ENCODE peak calls at places on chromosomes 2 and 18, in ten cellular contexts. D is mesenchymal stem cell, E is neural crest cell, T is A549, G is psoas muscle, B is glomerular endothelial cell, W is body of pancreas, P is MV-4-11, S is C1 segment of cervical spinal cord, O is T-helper 9 cell. K is an unnamed sample.

GRCh38 chr2:68835636-68836035 is 35.6 kb downstream of the BMP10 start:
- DNase-seq in D (no peak), S (no peak), B (no peak), E (no peak), O (no peak), P (peak; percentile 62), G (no peak), T (no peak), W (no peak), K (no peak)

GRCh38 chr2:151638188-151638933 is 95.9 kb downstream of the NEB start:
- DNase-seq in E (no peak), P (no peak), T (peak; percentile 16), W (no peak), S (no peak), D (peak; percentile 13), O (peak; percentile 1), G (no peak), B (no peak), K (no peak)

GRCh38 chr18:58451115-58451971 is 177.5 kb downstream of the ALPK2 start:
- DNase-seq in W (no peak), G (no peak), E (no peak), D (no peak), P (no peak), O (no peak), B (no peak), S (no peak), T (no peak), K (no peak)

GRCh38 chr2:42754021-42754775 is 9.7 kb downstream of the OXER1 start:
- DNase-seq in W (peak; percentile 51), B (no peak), E (no peak), D (no peak), S (no peak), P (no peak), O (no peak), T (no peak), G (peak; percentile 93), K (no peak)

GRCh38 chr2:162706770-162707169 is 131.8 kb downstream of the KCNH7 start:
- DNase-seq in W (no peak), G (no peak), D (no peak), T (no peak), S (no peak), O (no peak), B (no peak), E (no peak), P (no peak), K (no peak)

GRCh38 chr2:46999857-47000678 is 84.5 kb upstream of the MCFD2 start:
- DNase-seq in G (no peak), B (no peak), D (no peak), S (no peak), E (no peak), P (no peak), O (no peak), W (no peak), T (no peak), K (no peak)

GRCh38 chr2:14656146-14656545 is 23.6 kb downstream of the LRATD1 start:
- DNase-seq in T (no peak), G (no peak), W (no peak), P (no peak), O (no peak), D (no peak), B (no peak), S (no peak), E (no peak), K (no peak)

GRCh38 chr2:105749583-105750399 is 5.1 kb downstream of the NCK2 start:
- DNase-seq in P (peak; percentile 65), B (no peak), G (peak; percentile 63), E (no peak), O (no peak), D (peak; percentile 86), T (no peak), S (no peak), W (no peak), K (peak; percentile 6)

GRCh38 chr2:157413342-157414035 is 30.4 kb downstream of the CYTIP start:
- DNase-seq in P (peak; percentile 50), E (no peak), D (no peak), T (no peak), S (no peak), B (no peak), G (no peak), O (peak; percentile 21), W (no peak), K (no peak)

GRCh38 chr18:12028674-12029073 is 47.4 kb downstream of the IMPA2 start:
- DNase-seq in G (no peak), W (no peak), T (no peak), E (no peak), D (no peak), B (no peak), O (no peak), P (no peak), S (no peak), K (no peak)

GRCh38 chr2:67311536-67311935 is 85.6 kb upstream of the ETAA1 start:
- DNase-seq in P (no peak), G (no peak), E (no peak), O (no peak), W (no peak), D (peak; percentile 74), B (no peak), T (no peak), S (no peak), K (no peak)

GRCh38 chr2:98647636-98648035 is 39.2 kb downstream of the UNC50 start:
- DNase-seq in D (no peak), W (no peak), S (no peak), T (no peak), E (no peak), G (no peak), O (no peak), P (no peak), B (no peak), K (no peak)

GRCh38 chr2:217471329-217471728 is 531.5 kb downstream of the TNS1 start:
- DNase-seq in P (no peak), G (no peak), E (no peak), D (no peak), B (no peak), O (no peak), T (no peak), W (no peak), S (no peak), K (no peak)

GRCh38 chr2:163990088-163990487 is 254.3 kb upstream of the FIGN start:
- DNase-seq in D (no peak), S (no peak), O (no peak), T (no peak), W (no peak), E (no peak), G (no peak), P (no peak), B (no peak), K (no peak)

GRCh38 chr18:2935438-2936192 is 77.3 kb downstream of the LPIN2 start:
- DNase-seq in T (no peak), O (no peak), W (no peak), B (no peak), S (no peak), G (no peak), P (no peak), D (no peak), E (no peak), K (no peak)

GRCh38 chr2:151395509-151396374 is 14.0 kb upstream of the RIF1 start:
- DNase-seq in P (no peak), B (no peak), E (no peak), D (no peak), S (no peak), G (no peak), T (peak; percentile 16), W (no peak), O (no peak), K (no peak)

GRCh38 chr2:25589676-25590205 is 83.6 kb downstream of the DTNB start:
- DNase-seq in O (no peak), S (no peak), E (no peak), T (no peak), W (no peak), B (no peak), G (no peak), D (no peak), P (no peak), K (no peak)

GRCh38 chr2:163778045-163778753 is 42.4 kb upstream of the FIGN start:
- DNase-seq in O (no peak), W (no peak), B (peak; percentile 73), S (no peak), D (peak; percentile 50), P (no peak), E (no peak), T (peak; percentile 82), G (no peak), K (no peak)

GRCh38 chr2:141611143-141611571 is 519.7 kb downstream of the LRP1B start:
- DNase-seq in W (no peak), P (no peak), O (no peak), S (no peak), D (peak; percentile 57), B (peak; percentile 50), T (no peak), E (no peak), G (no peak), K (no peak)

GRCh38 chr18:73679941-73680700 is 467.5 kb downstream of the FBXO15 start:
- DNase-seq in E (no peak), B (no peak), D (no peak), W (no peak), P (no peak), G (no peak), T (no peak), O (no peak), S (no peak), K (no peak)

GRCh38 chr2:7765236-7765635 is 848.0 kb downstream of the RNF144A start:
- DNase-seq in B (no peak), T (no peak), E (no peak), W (no peak), S (no peak), G (no peak), P (no peak), D (no peak), O (no peak), K (no peak)

GRCh38 chr2:106269591-106270291 is 75.6 kb upstream of the UXS1 start:
- DNase-seq in W (peak; percentile 88), P (peak; percentile 14), O (no peak), S (no peak), T (peak; percentile 18), E (no peak), G (peak; percentile 72), D (no peak), B (no peak), K (no peak)

GRCh38 chr2:26587966-26588365 is 53.2 kb downstream of the CIB4 start:
- DNase-seq in B (no peak), O (no peak), G (no peak), E (no peak), W (no peak), T (no peak), S (no peak), P (no peak), D (no peak), K (peak; percentile 53)

GRCh38 chr18:72895548-72895947 is 27.8 kb upstream of the NETO1 start:
- DNase-seq in W (no peak), S (no peak), E (no peak), P (no peak), B (no peak), D (no peak), G (no peak), O (no peak), T (no peak), K (no peak)

GRCh38 chr18:60446821-60447220 is 74.2 kb upstream of the MC4R start:
- DNase-seq in B (no peak), S (no peak), W (no peak), P (no peak), G (no peak), E (no peak), O (no peak), D (no peak), T (no peak), K (no peak)

GRCh38 chr18:36337679-36338419 is 40.3 kb downstream of the FHOD3 start:
- DNase-seq in G (no peak), W (no peak), B (no peak), S (no peak), D (no peak), P (no peak), E (no peak), T (no peak), O (no peak), K (no peak)

GRCh38 chr2:168699834-168700417 is 102.5 kb upstream of the NOSTRIN start:
- DNase-seq in D (peak; percentile 73), E (no peak), W (peak; percentile 52), G (peak; percentile 82), B (no peak), O (no peak), P (no peak), S (no peak), T (no peak), K (no peak)

GRCh38 chr2:226031962-226032441 is 632.5 kb downstream of the NYAP2 start:
- DNase-seq in S (no peak), E (no peak), B (no peak), W (no peak), G (no peak), O (no peak), T (no peak), D (peak; percentile 62), P (no peak), K (no peak)

K was measured in type B pancreatic cell.